ENCODE peak calls at places on chromosomes 12 and 14, in nine cellular contexts. I, E, X, Y, B, U, N, P and F are unnamed samples.

GRCh38 chr12:56081393-56082347 is 1.7 kb downstream of the ERBB3 start:
- DNase-seq in B (no peak), E (no peak), I (no peak), X (no peak), N (no peak), P (no peak), Y (no peak), U (no peak), F (peak)

GRCh38 chr12:1948883-1949282 is 30.4 kb upstream of the CACNA2D4 start:
- DNase-seq in X (no peak), E (no peak), B (no peak), N (no peak), I (no peak), Y (no peak), P (no peak), U (no peak), F (no peak)

GRCh38 chr14:91399868-91400640 is 17.6 kb downstream of the CCDC88C start:
- DNase-seq in B (peak), I (no peak), N (peak), P (no peak), U (no peak), Y (no peak), X (no peak), E (no peak), F (no peak)

GRCh38 chr14:35973770-35974169 is 147.6 kb downstream of the BRMS1L start:
- DNase-seq in U (no peak), X (no peak), P (no peak), Y (no peak), I (no peak), B (no peak), N (no peak), E (no peak), F (no peak)

GRCh38 chr14:101236496-101237240 is 324.6 kb upstream of the DIO3 start:
- DNase-seq in N (no peak), Y (no peak), U (no peak), X (no peak), E (no peak), P (no peak), I (no peak), B (no peak), F (peak)

GRCh38 chr12:69639400-69640016 is 28.8 kb upstream of the LRRC10 start:
- DNase-seq in I (peak), B (peak), E (peak), P (peak), Y (peak), U (peak), N (peak), X (peak), F (peak)

GRCh38 chr12:124636138-124636968 is 68.9 kb upstream of the NCOR2 start:
- DNase-seq in Y (peak), I (peak), E (no peak), X (peak), U (no peak), P (peak), B (peak), N (peak), F (no peak)

GRCh38 chr12:96478011-96478410 is 11.4 kb upstream of the CFAP54 start:
- DNase-seq in I (no peak), B (no peak), P (no peak), Y (no peak), X (no peak), E (no peak), U (no peak), N (no peak), F (no peak)

GRCh38 chr14:92456215-92457017 is 57.2 kb upstream of the RIN3 start:
- DNase-seq in U (peak), X (peak), N (no peak), I (peak), P (peak), Y (peak), B (no peak), E (peak), F (peak)

GRCh38 chr12:126493366-126494108 is 1428.3 kb downstream of the AACS start:
- DNase-seq in P (no peak), I (peak), X (peak), E (no peak), N (no peak), B (no peak), Y (peak), U (no peak), F (no peak)

GRCh38 chr14:55715889-55716288 is 135.9 kb downstream of the KTN1 start:
- DNase-seq in N (no peak), E (no peak), X (peak), Y (peak), I (peak), B (no peak), U (no peak), P (no peak), F (no peak)

GRCh38 chr12:46390881-46391280 is 18.3 kb upstream of the SLC38A2 start:
- DNase-seq in P (peak), B (no peak), X (no peak), U (no peak), I (no peak), E (no peak), Y (no peak), N (no peak), F (peak)

GRCh38 chr12:50246159-50246865 is 37.0 kb downstream of the LIMA1 start:
- DNase-seq in E (no peak), N (no peak), U (no peak), B (no peak), Y (no peak), P (no peak), X (no peak), I (no peak), F (no peak)